ENCODE peak calls at places on chromosomes 13 and 19, in seven cellular contexts. One of them, this sample, is unnamed.

GRCh38 chr13:21071894-21072293 is 10.5 kb upstream of the LATS2 start:
- DNase-seq in GM12878: no peak
- DNase-seq in K562: no peak
- DNase-seq in SK-N-SH: no peak
- DNase-seq in HCT116: no peak
- DNase-seq in HepG2: no peak
- DNase-seq in H1: no peak
- DNase-seq in this sample: no peak

GRCh38 chr13:35157143-35157755 is 215.2 kb downstream of the NBEA start:
- DNase-seq in H1: no peak
- DNase-seq in K562: peak; percentile 4
- DNase-seq in GM12878: peak; percentile 33
- DNase-seq in HCT116: peak; percentile 38
- DNase-seq in HepG2: peak; percentile 31
- DNase-seq in SK-N-SH: peak; percentile 43
- DNase-seq in this sample: no peak

GRCh38 chr13:33174980-33175379 is 110.6 kb downstream of the STARD13 start:
- DNase-seq in K562: no peak
- DNase-seq in H1: no peak
- DNase-seq in GM12878: no peak
- DNase-seq in HCT116: no peak
- DNase-seq in SK-N-SH: no peak
- DNase-seq in HepG2: no peak
- DNase-seq in this sample: no peak

GRCh38 chr13:34765446-34766180 is 176.5 kb upstream of the NBEA start:
- DNase-seq in H1: no peak
- DNase-seq in HepG2: no peak
- DNase-seq in GM12878: no peak
- DNase-seq in HCT116: no peak
- DNase-seq in K562: no peak
- DNase-seq in SK-N-SH: no peak
- DNase-seq in this sample: no peak

GRCh38 chr13:93345642-93346220 is 119.1 kb downstream of the GPC6 start:
- DNase-seq in K562: no peak
- DNase-seq in H1: no peak
- DNase-seq in SK-N-SH: no peak
- DNase-seq in HepG2: no peak
- DNase-seq in HCT116: no peak
- DNase-seq in GM12878: no peak
- DNase-seq in this sample: no peak

GRCh38 chr19:17565611-17566010 is 10.2 kb downstream of the COLGALT1 start:
- DNase-seq in K562: no peak
- DNase-seq in HCT116: no peak
- DNase-seq in HepG2: no peak
- DNase-seq in SK-N-SH: no peak
- DNase-seq in H1: no peak
- DNase-seq in GM12878: no peak
- DNase-seq in this sample: peak; percentile 41

GRCh38 chr13:106133025-106133424 is 402.4 kb downstream of the EFNB2 start:
- DNase-seq in HepG2: no peak
- DNase-seq in K562: no peak
- DNase-seq in SK-N-SH: no peak
- DNase-seq in H1: no peak
- DNase-seq in HCT116: no peak
- DNase-seq in GM12878: no peak
- DNase-seq in this sample: no peak

GRCh38 chr13:21033866-21034601 is 27.4 kb downstream of the LATS2 start:
- DNase-seq in GM12878: no peak
- DNase-seq in K562: no peak
- DNase-seq in H1: no peak
- DNase-seq in SK-N-SH: no peak
- DNase-seq in HepG2: no peak
- DNase-seq in HCT116: no peak
- DNase-seq in this sample: no peak

GRCh38 chr19:5891938-5892771 is 11.4 kb downstream of the NDUFA11 start:
- DNase-seq in H1: no peak
- DNase-seq in HCT116: no peak
- DNase-seq in GM12878: no peak
- DNase-seq in HepG2: no peak
- DNase-seq in K562: peak; percentile 65
- DNase-seq in SK-N-SH: peak; percentile 83
- DNase-seq in this sample: no peak

GRCh38 chr13:107799001-107799400 is 416.3 kb downstream of the LIG4 start:
- DNase-seq in HepG2: no peak
- DNase-seq in K562: no peak
- DNase-seq in H1: no peak
- DNase-seq in GM12878: no peak
- DNase-seq in HCT116: no peak
- DNase-seq in SK-N-SH: no peak
- DNase-seq in this sample: no peak

GRCh38 chr19:4495471-4495870 is 22.8 kb downstream of the PLIN4 start:
- DNase-seq in H1: no peak
- DNase-seq in HCT116: peak; percentile 22
- DNase-seq in GM12878: no peak
- DNase-seq in HepG2: no peak
- DNase-seq in K562: no peak
- DNase-seq in SK-N-SH: no peak
- DNase-seq in this sample: no peak

GRCh38 chr13:63085851-63086250 is 1670.2 kb upstream of the PCDH20 start:
- DNase-seq in K562: no peak
- DNase-seq in GM12878: no peak
- DNase-seq in H1: no peak
- DNase-seq in SK-N-SH: no peak
- DNase-seq in HCT116: no peak
- DNase-seq in HepG2: no peak
- DNase-seq in this sample: no peak

GRCh38 chr13:52846567-52847321 is 1.7 kb downstream of the PCDH8 start:
- DNase-seq in HCT116: no peak
- DNase-seq in HepG2: no peak
- DNase-seq in SK-N-SH: peak; percentile 75
- DNase-seq in H1: no peak
- DNase-seq in GM12878: no peak
- DNase-seq in K562: no peak
- DNase-seq in this sample: no peak

GRCh38 chr13:107778094-107778493 is 437.2 kb downstream of the LIG4 start:
- DNase-seq in H1: no peak
- DNase-seq in SK-N-SH: peak; percentile 12
- DNase-seq in HCT116: no peak
- DNase-seq in K562: no peak
- DNase-seq in HepG2: no peak
- DNase-seq in GM12878: no peak
- DNase-seq in this sample: no peak

GRCh38 chr19:55777528-55777927 is 8.6 kb downstream of the RFPL4AL1 start:
- DNase-seq in K562: peak; percentile 36
- DNase-seq in HepG2: no peak
- DNase-seq in HCT116: peak; percentile 2
- DNase-seq in H1: no peak
- DNase-seq in SK-N-SH: peak; percentile 13
- DNase-seq in GM12878: no peak
- DNase-seq in this sample: peak; percentile 2

GRCh38 chr19:9793051-9793591 is 24.6 kb upstream of the ZNF846 start:
- DNase-seq in GM12878: no peak
- DNase-seq in HepG2: no peak
- DNase-seq in SK-N-SH: no peak
- DNase-seq in HCT116: no peak
- DNase-seq in H1: no peak
- DNase-seq in K562: no peak
- DNase-seq in this sample: no peak

GRCh38 chr13:89363144-89363543 is 1692.0 kb downstream of the SLITRK5 start:
- DNase-seq in GM12878: no peak
- DNase-seq in K562: no peak
- DNase-seq in H1: no peak
- DNase-seq in HCT116: no peak
- DNase-seq in HepG2: no peak
- DNase-seq in SK-N-SH: peak; percentile 14
- DNase-seq in this sample: no peak

GRCh38 chr13:95641961-95642621 is 2.4 kb downstream of the DZIP1 start:
- DNase-seq in HCT116: no peak
- DNase-seq in H1: no peak
- DNase-seq in SK-N-SH: peak; percentile 77
- DNase-seq in HepG2: peak; percentile 44
- DNase-seq in GM12878: no peak
- DNase-seq in K562: no peak
- DNase-seq in this sample: no peak

GRCh38 chr13:112561478-112561877 is 26.5 kb downstream of the TUBGCP3 start:
- DNase-seq in HCT116: no peak
- DNase-seq in H1: no peak
- DNase-seq in SK-N-SH: no peak
- DNase-seq in GM12878: no peak
- DNase-seq in HepG2: no peak
- DNase-seq in K562: no peak
- DNase-seq in this sample: no peak

GRCh38 chr19:38542040-38542439 is 75.7 kb downstream of the MAP4K1 start:
- DNase-seq in SK-N-SH: no peak
- DNase-seq in HepG2: no peak
- DNase-seq in HCT116: no peak
- DNase-seq in H1: no peak
- DNase-seq in K562: no peak
- DNase-seq in GM12878: no peak
- DNase-seq in this sample: no peak

GRCh38 chr19:23916991-23917390 is 2.3 kb downstream of the ZNF726 start:
- DNase-seq in K562: no peak
- DNase-seq in H1: no peak
- DNase-seq in GM12878: no peak
- DNase-seq in HCT116: no peak
- DNase-seq in HepG2: no peak
- DNase-seq in SK-N-SH: no peak
- DNase-seq in this sample: no peak

GRCh38 chr13:50991624-50992610 is 82.3 kb downstream of the RNASEH2B start:
- DNase-seq in HepG2: no peak
- DNase-seq in SK-N-SH: no peak
- DNase-seq in HCT116: no peak
- DNase-seq in H1: no peak
- DNase-seq in K562: no peak
- DNase-seq in GM12878: peak; percentile 23
- DNase-seq in this sample: no peak

GRCh38 chr19:50152578-50152977 is 10.5 kb downstream of the IZUMO2 start:
- DNase-seq in K562: no peak
- DNase-seq in SK-N-SH: no peak
- DNase-seq in GM12878: no peak
- DNase-seq in HepG2: no peak
- DNase-seq in HCT116: no peak
- DNase-seq in H1: no peak
- DNase-seq in this sample: no peak

GRCh38 chr13:80214521-80214941 is 126.4 kb downstream of the SPRY2 start:
- DNase-seq in HepG2: no peak
- DNase-seq in SK-N-SH: peak; percentile 52
- DNase-seq in HCT116: no peak
- DNase-seq in H1: no peak
- DNase-seq in GM12878: no peak
- DNase-seq in K562: no peak
- DNase-seq in this sample: no peak

GRCh38 chr19:44689290-44690130 is 9.4 kb upstream of the CEACAM16 start:
- DNase-seq in K562: peak; percentile 72
- DNase-seq in SK-N-SH: peak; percentile 78
- DNase-seq in H1: peak; percentile 65
- DNase-seq in GM12878: no peak
- DNase-seq in HepG2: peak; percentile 63
- DNase-seq in HCT116: peak; percentile 50
- DNase-seq in this sample: no peak

GRCh38 chr13:101784313-101784712 is 331.8 kb downstream of the ITGBL1 start:
- DNase-seq in HepG2: no peak
- DNase-seq in K562: no peak
- DNase-seq in SK-N-SH: no peak
- DNase-seq in H1: no peak
- DNase-seq in GM12878: no peak
- DNase-seq in HCT116: no peak
- DNase-seq in this sample: no peak

DNA sequence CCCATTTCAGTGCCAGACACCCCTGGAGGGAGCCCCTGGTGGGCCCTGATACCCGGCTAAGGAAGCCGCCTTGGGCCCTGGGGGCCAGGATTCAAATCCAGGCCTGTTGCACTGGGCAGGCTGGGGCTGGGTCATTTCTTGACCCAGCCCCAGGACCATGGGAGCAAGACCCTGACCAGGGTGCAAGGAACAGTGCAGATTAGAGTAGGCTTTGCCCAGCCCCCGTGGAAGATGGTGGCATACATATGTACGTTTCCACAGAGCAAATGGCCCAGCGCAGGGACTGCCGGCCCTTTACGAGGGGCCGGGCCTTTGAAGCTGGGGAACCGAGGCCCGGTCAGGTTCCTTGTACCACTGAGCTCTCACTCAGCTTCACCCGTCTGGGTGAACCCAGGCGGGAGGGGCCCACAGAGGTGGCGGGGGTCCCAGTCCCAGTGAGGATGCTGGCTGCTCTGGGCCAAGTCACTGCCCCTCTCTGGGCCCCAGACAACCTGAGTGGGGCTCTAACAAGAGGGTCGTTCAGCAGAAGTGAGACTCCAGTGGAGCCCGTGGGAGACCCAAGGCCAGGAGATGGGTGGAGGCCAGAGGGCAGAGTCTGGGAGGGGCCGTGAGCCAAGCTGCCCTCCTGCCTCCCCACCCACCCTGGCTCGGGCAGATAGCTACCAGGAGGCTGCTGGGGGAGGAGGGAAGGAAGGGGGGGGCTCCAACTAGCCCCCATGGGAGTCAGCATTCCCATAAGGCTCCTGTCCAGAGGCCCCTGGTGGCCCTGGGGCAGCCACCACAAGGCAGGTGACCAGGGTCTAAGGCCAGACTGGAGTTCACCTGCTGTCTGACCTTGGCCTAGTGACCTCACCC is 2.7 kb downstream of the MKNK2 start:
- DNase-seq in HCT116: no peak
- DNase-seq in GM12878: no peak
- DNase-seq in K562: no peak
- DNase-seq in H1: no peak
- DNase-seq in SK-N-SH: no peak
- DNase-seq in HepG2: no peak
- DNase-seq in this sample: no peak
- H3K4me3 ChIP-seq in HCT116: peak overlapping the region; percentile 2
- H3K4me3 ChIP-seq in GM12878: peak overlapping the region; percentile 83
- H3K4me3 ChIP-seq in K562: no peak overlapping the region
- H3K4me3 ChIP-seq in H1: no peak overlapping the region
- H3K4me3 ChIP-seq in SK-N-SH: no peak overlapping the region
- H3K4me3 ChIP-seq in HepG2: no peak overlapping the region
- H3K4me3 ChIP-seq in this sample: peak overlapping the region; percentile 78

GRCh38 chr19:11033251-11033650 is 56.0 kb upstream of the LDLR start:
- DNase-seq in GM12878: no peak
- DNase-seq in SK-N-SH: no peak
- DNase-seq in K562: no peak
- DNase-seq in HCT116: no peak
- DNase-seq in H1: no peak
- DNase-seq in HepG2: no peak
- DNase-seq in this sample: no peak
- TF ChIP-seq SIN3A in GM12878: no peak
- TF ChIP-seq SIN3A in SK-N-SH: no peak
- TF ChIP-seq SIN3A in K562: no peak
- TF ChIP-seq SIN3A in HCT116: no peak
- TF ChIP-seq SIN3A in H1: no peak
- TF ChIP-seq SIN3A in HepG2: no peak
- TF ChIP-seq SIN3A in this sample: no peak

GRCh38 chr19:1394252-1395193 is 6.8 kb downstream of the GAMT start:
- DNase-seq in H1: no peak
- DNase-seq in GM12878: no peak
- DNase-seq in HCT116: no peak
- DNase-seq in K562: peak; percentile 59
- DNase-seq in SK-N-SH: no peak
- DNase-seq in HepG2: no peak
- DNase-seq in this sample: no peak
- H3K27ac ChIP-seq in H1: no peak overlapping the region
- H3K27ac ChIP-seq in GM12878: no peak overlapping the region
- H3K27ac ChIP-seq in HCT116: no peak overlapping the region
- H3K27ac ChIP-seq in K562: no peak overlapping the region
- H3K27ac ChIP-seq in SK-N-SH: no peak overlapping the region
- H3K27ac ChIP-seq in HepG2: no peak overlapping the region
- H3K27ac ChIP-seq in this sample: no peak overlapping the region

GRCh38 chr19:48394331-48395169 is 1.1 kb downstream of the GRIN2D start:
- DNase-seq in SK-N-SH: no peak
- DNase-seq in GM12878: no peak
- DNase-seq in HepG2: no peak
- DNase-seq in H1: no peak
- DNase-seq in HCT116: no peak
- DNase-seq in K562: no peak
- DNase-seq in this sample: no peak
- H3K4me3 ChIP-seq in SK-N-SH: peak overlapping the region; percentile 68
- H3K4me3 ChIP-seq in GM12878: no peak overlapping the region
- H3K4me3 ChIP-seq in HepG2: peak overlapping the region; percentile 41
- H3K4me3 ChIP-seq in H1: peak overlapping the region; percentile 56
- H3K4me3 ChIP-seq in HCT116: peak overlapping the region; percentile 32
- H3K4me3 ChIP-seq in K562: peak overlapping the region; percentile 31
- H3K4me3 ChIP-seq in this sample: peak overlapping the region; percentile 39